ENCODE peak calls at places on chromosomes 5 and 9, in four cellular contexts. One of them, this sample, is unnamed.

GRCh38 chr9:85224729-85225128 is 517.0 kb downstream of the AGTPBP1 start:
- DNase-seq in erythroblast: no peak
- DNase-seq in tibial artery: no peak
- DNase-seq in RPMI7951: peak; percentile 23
- DNase-seq in this sample: no peak

GRCh38 chr9:93955356-93956182 is 414 bp upstream of the BARX1 start:
- DNase-seq in erythroblast: no peak
- DNase-seq in tibial artery: no peak
- DNase-seq in RPMI7951: no peak
- DNase-seq in this sample: no peak

GRCh38 chr9:114382951-114383865 is 4.6 kb downstream of the AKNA start:
- DNase-seq in erythroblast: no peak
- DNase-seq in tibial artery: peak; percentile 71
- DNase-seq in RPMI7951: peak; percentile 69
- DNase-seq in this sample: peak; percentile 52

GRCh38 chr5:120062515-120062917 is 401.6 kb upstream of the PRR16 start:
- DNase-seq in erythroblast: no peak
- DNase-seq in tibial artery: no peak
- DNase-seq in RPMI7951: peak; percentile 11
- DNase-seq in this sample: no peak

GRCh38 chr5:93890657-93891056 is 149.3 kb upstream of the POU5F2 start:
- DNase-seq in erythroblast: no peak
- DNase-seq in tibial artery: no peak
- DNase-seq in RPMI7951: no peak
- DNase-seq in this sample: no peak

GRCh38 chr5:107672212-107673105 is 1.7 kb upstream of the EFNA5 start:
- DNase-seq in erythroblast: peak; percentile 24
- DNase-seq in tibial artery: peak; percentile 87
- DNase-seq in RPMI7951: peak; percentile 72
- DNase-seq in this sample: no peak

GRCh38 chr9:133841167-133841812 is 103.1 kb upstream of the SARDH start:
- DNase-seq in erythroblast: no peak
- DNase-seq in tibial artery: no peak
- DNase-seq in RPMI7951: no peak
- DNase-seq in this sample: no peak

GRCh38 chr9:122248448-122248865 is 16.2 kb downstream of the RBM18 start:
- DNase-seq in erythroblast: no peak
- DNase-seq in tibial artery: no peak
- DNase-seq in RPMI7951: no peak
- DNase-seq in this sample: no peak

This sample was measured in gastrocnemius medialis.